ENCODE peak calls at places on chromosomes 13 and 19, in ten cellular contexts. M, K, T, H, N, C, J, U, F and Z are unnamed samples.

GRCh38 chr19:30159636-30160035 is 212.5 kb upstream of the ZNF536 start:
- DNase-seq in M (no peak), K (no peak), T (no peak), H (no peak), N (no peak), C (no peak), J (no peak), U (no peak), F (no peak), Z (no peak)

GRCh38 chr19:33859016-33859415 is 62.3 kb downstream of the KCTD15 start:
- DNase-seq in M (no peak), K (no peak), T (no peak), H (no peak), N (no peak), C (no peak), J (no peak), U (no peak), F (no peak), Z (no peak)

GRCh38 chr19:44955500-44956439 is 590 bp downstream of the CLPTM1 start:
- DNase-seq in M (peak), K (no peak), T (no peak), H (no peak), N (no peak), C (no peak), J (no peak), U (no peak), F (no peak), Z (no peak)

GRCh38 chr13:77180011-77180410 is 146.9 kb downstream of the MYCBP2 start:
- DNase-seq in M (no peak), K (no peak), T (no peak), H (no peak), N (no peak), C (no peak), J (no peak), U (no peak), F (no peak), Z (no peak)

GRCh38 chr19:13764821-13765394 is 586 bp downstream of the MRI1 start:
- DNase-seq in M (no peak), K (peak), T (peak), H (peak), N (no peak), C (peak), J (peak), U (no peak), F (no peak), Z (peak)

GRCh38 chr13:22561581-22561980 is 619.2 kb upstream of the SGCG start:
- DNase-seq in M (peak), K (no peak), T (no peak), H (no peak), N (no peak), C (no peak), J (no peak), U (no peak), F (no peak), Z (no peak)

GRCh38 chr19:29667390-29667783 is 2.1 kb downstream of the PLEKHF1 start:
- DNase-seq in M (no peak), K (no peak), T (no peak), H (no peak), N (no peak), C (no peak), J (no peak), U (no peak), F (no peak), Z (no peak)

GRCh38 chr13:100439247-100439955 is 149.2 kb downstream of the GGACT start:
- DNase-seq in M (no peak), K (no peak), T (no peak), H (no peak), N (no peak), C (no peak), J (no peak), U (no peak), F (no peak), Z (no peak)

GRCh38 chr13:73335226-73335625 is 276.4 kb downstream of the KLF5 start:
- DNase-seq in M (peak), K (no peak), T (no peak), H (no peak), N (no peak), C (no peak), J (no peak), U (no peak), F (peak), Z (no peak)

GRCh38 chr19:1956868-1957492 is 16.0 kb downstream of the CSNK1G2 start:
- DNase-seq in M (no peak), K (peak), T (no peak), H (peak), N (no peak), C (no peak), J (no peak), U (no peak), F (no peak), Z (no peak)

GRCh38 chr13:24199016-24199415 is 38.5 kb downstream of the SPATA13 start:
- DNase-seq in M (no peak), K (peak), T (no peak), H (no peak), N (no peak), C (no peak), J (no peak), U (no peak), F (no peak), Z (no peak)

GRCh38 chr13:33188093-33188882 is 97.3 kb downstream of the STARD13 start:
- DNase-seq in M (no peak), K (no peak), T (no peak), H (no peak), N (no peak), C (no peak), J (no peak), U (no peak), F (peak), Z (no peak)

GRCh38 chr13:99722931-99723330 is 221.7 kb downstream of the TM9SF2 start:
- DNase-seq in M (no peak), K (no peak), T (peak), H (no peak), N (no peak), C (no peak), J (no peak), U (no peak), F (no peak), Z (no peak)

GRCh38 chr19:33302974-33303790 is 848 bp upstream of the CEBPA start:
- DNase-seq in M (peak), K (peak), T (peak), H (peak), N (no peak), C (peak), J (peak), U (peak), F (peak), Z (peak)

GRCh38 chr13:71685072-71685471 is 181.9 kb downstream of the DACH1 start:
- DNase-seq in M (no peak), K (no peak), T (no peak), H (no peak), N (no peak), C (no peak), J (no peak), U (no peak), F (no peak), Z (no peak)

GRCh38 chr19:10368101-10368803 is 12.1 kb downstream of the TYK2 start:
- DNase-seq in M (no peak), K (no peak), T (no peak), H (no peak), N (no peak), C (no peak), J (no peak), U (no peak), F (no peak), Z (no peak)

GRCh38 chr19:19558636-19559035 is 20.6 kb downstream of the CILP2 start:
- DNase-seq in M (no peak), K (no peak), T (no peak), H (no peak), N (no peak), C (no peak), J (no peak), U (no peak), F (no peak), Z (no peak)

GRCh38 chr19:45498411-45499195 is at the start of gene PPM1N:
- DNase-seq in M (no peak), K (no peak), T (no peak), H (no peak), N (no peak), C (peak), J (peak), U (no peak), F (peak), Z (peak)

GRCh38 chr13:97395437-97396136 is 38.4 kb upstream of the RAP2A start:
- DNase-seq in M (peak), K (no peak), T (no peak), H (no peak), N (no peak), C (no peak), J (no peak), U (no peak), F (peak), Z (no peak)

GRCh38 chr19:35332817-35333216 is 3.8 kb downstream of the CD22 start:
- DNase-seq in M (no peak), K (no peak), T (no peak), H (no peak), N (no peak), C (no peak), J (no peak), U (no peak), F (no peak), Z (no peak)

GRCh38 chr19:48095637-48096175 is 14.9 kb downstream of the PLA2G4C start:
- DNase-seq in M (no peak), K (no peak), T (no peak), H (no peak), N (no peak), C (no peak), J (no peak), U (no peak), F (no peak), Z (no peak)

GRCh38 chr13:114015608-114016295 is 41.9 kb upstream of the C13orf46 start:
- DNase-seq in M (peak), K (peak), T (no peak), H (no peak), N (peak), C (no peak), J (peak), U (no peak), F (peak), Z (no peak)

GRCh38 chr13:114016321-114017027 is 42.6 kb upstream of the C13orf46 start:
- DNase-seq in M (no peak), K (no peak), T (no peak), H (no peak), N (no peak), C (no peak), J (peak), U (no peak), F (no peak), Z (no peak)

GRCh38 chr13:114017966-114018365 is 44.1 kb upstream of the C13orf46 start:
- DNase-seq in M (no peak), K (no peak), T (no peak), H (no peak), N (no peak), C (no peak), J (no peak), U (no peak), F (no peak), Z (no peak)

GRCh38 chr13:114018461-114019055 is 44.7 kb upstream of the C13orf46 start:
- DNase-seq in M (no peak), K (no peak), T (no peak), H (no peak), N (no peak), C (no peak), J (no peak), U (no peak), F (no peak), Z (no peak)

GRCh38 chr13:114017028-114017630 is 43.3 kb upstream of the C13orf46 start:
- DNase-seq in M (no peak), K (no peak), T (no peak), H (no peak), N (no peak), C (no peak), J (no peak), U (no peak), F (peak), Z (no peak)
- TF ChIP-seq CTCF in M (peak), K (no peak), T (no peak), H (no peak), N (no peak), C (peak), J (no peak), U (peak), F (peak), Z (peak)

GRCh38 chr13:108120332-108120731 is 95.0 kb downstream of the LIG4 start:
- DNase-seq in M (no peak), K (no peak), T (no peak), H (no peak), N (no peak), C (no peak), J (no peak), U (no peak), F (no peak), Z (no peak)

GRCh38 chr13:108115739-108116138 is 99.6 kb downstream of the LIG4 start:
- DNase-seq in M (no peak), K (no peak), T (no peak), H (no peak), N (no peak), C (no peak), J (no peak), U (no peak), F (no peak), Z (no peak)

GRCh38 chr13:108121406-108121805 is 93.9 kb downstream of the LIG4 start:
- DNase-seq in M (no peak), K (no peak), T (no peak), H (no peak), N (no peak), C (no peak), J (no peak), U (no peak), F (no peak), Z (no peak)
- TF ChIP-seq CTCF in M (no peak), K (no peak), T (no peak), H (no peak), N (no peak), C (no peak), J (no peak), U (no peak), F (no peak), Z (no peak)

DNA sequence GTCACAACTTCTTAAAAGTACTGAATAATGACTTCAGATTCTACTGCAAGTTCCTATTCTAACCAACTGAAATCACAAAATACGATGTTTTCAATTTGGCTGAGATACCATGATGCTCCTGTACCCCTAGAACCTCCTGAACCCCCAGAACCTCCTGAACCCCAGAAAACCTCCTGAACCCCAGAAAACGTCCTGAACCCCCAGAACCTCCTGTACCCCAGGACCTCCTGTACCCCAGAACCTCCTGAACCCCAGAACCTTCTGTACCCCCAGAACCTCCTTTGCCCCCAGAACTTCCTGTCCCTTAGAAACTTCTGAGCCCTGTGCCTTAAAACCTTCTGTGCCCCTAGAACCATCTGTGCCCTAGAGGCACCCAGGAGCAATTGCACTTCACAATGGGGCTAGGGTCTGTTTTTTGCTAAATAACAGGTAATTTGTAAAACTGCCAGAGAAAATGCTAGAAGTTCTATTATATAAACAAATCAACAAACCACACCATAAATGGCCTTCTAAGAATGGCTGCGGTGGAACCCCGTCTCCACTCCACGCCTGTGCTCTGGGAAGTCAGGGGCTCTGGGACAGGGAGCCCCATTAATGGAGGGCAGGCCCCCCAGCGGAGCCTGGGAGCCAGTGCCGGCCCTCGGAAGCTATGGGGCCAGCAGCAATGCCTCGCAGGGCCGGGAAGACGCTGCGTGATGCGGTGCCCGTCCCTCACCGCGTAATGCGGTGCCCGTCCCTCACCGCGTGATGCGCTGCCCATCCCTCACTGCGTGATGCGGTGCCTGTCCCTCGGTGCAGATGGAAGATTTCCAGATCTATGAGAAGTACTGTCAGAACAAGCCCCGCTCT is 21.3 kb upstream of the F7 start:
- DNase-seq in M (no peak), K (no peak), T (no peak), H (no peak), N (no peak), C (no peak), J (peak), U (no peak), F (no peak), Z (no peak)
- TF ChIP-seq CTCF in M (no peak), K (no peak), T (no peak), H (no peak), N (no peak), C (no peak), J (peak), U (peak), F (peak), Z (peak)

DNA sequence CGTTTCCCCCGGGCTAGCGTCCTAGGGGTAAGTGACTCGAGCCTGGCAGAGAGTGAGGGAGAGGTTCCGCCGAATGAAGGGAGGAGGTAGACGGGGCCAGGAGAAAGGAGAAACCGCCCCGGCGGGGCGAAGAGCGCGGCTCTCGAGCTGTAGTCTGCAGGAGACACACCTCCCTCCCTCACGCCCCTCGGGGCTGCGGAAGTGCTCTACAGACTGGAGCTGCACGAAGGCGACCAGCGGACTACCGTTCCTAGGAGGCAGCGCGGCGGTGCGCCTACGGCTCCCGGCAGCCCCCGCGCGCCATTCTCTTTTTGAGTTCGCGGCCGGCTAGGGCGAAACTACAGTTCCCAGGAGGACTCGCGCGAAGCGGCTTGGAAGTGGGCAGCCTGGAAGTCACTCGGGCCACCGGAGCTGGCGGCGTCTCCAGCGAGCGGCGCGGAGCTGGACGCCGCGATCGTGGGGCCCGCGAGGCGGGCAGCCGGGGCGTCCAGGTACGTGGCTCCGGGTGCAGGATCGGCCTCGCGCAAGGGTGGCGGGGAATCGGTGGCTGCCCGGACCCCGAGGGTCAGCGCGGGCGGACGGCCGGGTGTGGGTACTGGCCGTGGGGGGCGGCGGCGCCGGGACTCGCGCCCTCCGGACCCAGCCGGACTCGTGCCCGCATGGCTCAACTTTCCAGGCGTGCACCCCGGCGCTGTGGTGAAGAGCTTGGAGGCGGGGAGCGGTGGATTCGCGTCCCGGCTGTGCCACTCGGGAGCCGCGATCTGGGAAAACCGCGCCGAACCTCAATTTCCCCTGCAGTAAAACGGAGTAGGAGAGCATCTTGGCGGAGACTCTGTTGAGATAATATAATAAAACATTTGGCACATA is at the start of gene SIPA1L3:
- DNase-seq in M (peak), K (peak), T (peak), H (peak), N (peak), C (peak), J (peak), U (peak), F (peak), Z (peak)
- TF ChIP-seq CTCF in M (peak), K (no peak), T (peak), H (peak), N (no peak), C (no peak), J (no peak), U (peak), F (no peak), Z (no peak)

DNA sequence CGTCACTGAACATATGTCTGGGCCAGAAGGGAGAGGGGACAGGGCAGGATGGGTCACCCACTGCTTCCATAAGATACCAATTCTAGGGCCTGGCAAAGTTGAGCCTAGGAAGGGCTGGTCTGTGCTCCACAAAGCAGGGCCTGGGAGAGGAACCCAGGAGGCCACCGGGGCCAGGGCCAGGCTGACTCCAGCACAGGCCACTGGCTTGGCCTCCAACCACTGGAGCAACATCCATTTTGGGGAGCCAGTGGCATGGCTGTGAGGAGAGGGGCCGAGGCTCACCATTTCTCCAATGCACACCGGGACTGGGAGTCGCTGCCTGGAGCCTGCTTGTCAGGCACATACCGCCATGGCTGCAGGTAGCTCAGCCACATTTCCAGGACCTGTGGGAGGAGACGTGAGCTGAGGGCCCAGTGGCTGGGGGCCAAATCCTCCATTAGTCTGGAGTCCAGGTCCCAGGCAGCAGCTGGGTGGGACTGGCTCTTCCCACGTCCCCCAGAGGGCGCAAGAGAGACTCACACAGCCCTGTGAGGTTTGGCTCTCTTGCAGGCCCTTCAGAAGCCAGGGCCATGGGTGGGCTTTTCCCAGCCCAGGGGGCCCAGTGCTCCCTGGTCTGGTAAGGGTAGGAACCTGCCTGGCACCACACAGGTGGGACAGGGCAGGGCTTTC is 27.7 kb downstream of the TUBA3C start:
- DNase-seq in M (no peak), K (no peak), T (peak), H (no peak), N (no peak), C (no peak), J (no peak), U (no peak), F (no peak), Z (no peak)
- TF ChIP-seq CTCF in M (no peak), K (no peak), T (no peak), H (no peak), N (no peak), C (no peak), J (no peak), U (no peak), F (no peak), Z (no peak)